ENCODE peak calls at places on chromosomes 16 and 17, in five cellular contexts. S is GM23248, C is PC-9, L is MM.1S, Y is hepatocyte. P is an unnamed sample.

GRCh38 chr17:58326609-58327341 is 1.8 kb downstream of the TSPOAP1 start:
- DNase-seq in S (no peak), C (no peak), L (no peak), Y (no peak), P (no peak)

GRCh38 chr16:71467810-71468209 is 5.8 kb upstream of the ZNF23 start:
- DNase-seq in S (peak), C (peak), L (peak), Y (peak), P (peak)

GRCh38 chr17:66200685-66201092 is 8.8 kb upstream of the CEP112 start:
- DNase-seq in S (peak), C (peak), L (peak), Y (peak), P (peak)

GRCh38 chr17:29178750-29179231 is 1.4 kb downstream of the MYO18A start:
- DNase-seq in S (no peak), C (no peak), L (no peak), Y (peak), P (no peak)

GRCh38 chr17:80486692-80487091 is 10.3 kb upstream of the NPTX1 start:
- DNase-seq in S (no peak), C (no peak), L (no peak), Y (no peak), P (no peak)

GRCh38 chr16:27689711-27690110 is 139.8 kb downstream of the KATNIP start:
- DNase-seq in S (peak), C (no peak), L (no peak), Y (no peak), P (no peak)

GRCh38 chr16:79071424-79071823 is 529.1 kb downstream of the MAF start:
- DNase-seq in S (no peak), C (no peak), L (no peak), Y (peak), P (no peak)

GRCh38 chr16:87369796-87370719 is 13.5 kb downstream of the FBXO31 start:
- DNase-seq in S (no peak), C (no peak), L (no peak), Y (no peak), P (no peak)

GRCh38 chr16:1870365-1871082 is 1.4 kb downstream of the MEIOB start:
- DNase-seq in S (peak), C (no peak), L (no peak), Y (peak), P (peak)

GRCh38 chr16:85644093-85644712 is 31.1 kb downstream of the GSE1 start:
- DNase-seq in S (no peak), C (no peak), L (no peak), Y (no peak), P (no peak)

GRCh38 chr17:64216030-64216384 is 47.1 kb downstream of the TEX2 start:
- DNase-seq in S (peak), C (no peak), L (no peak), Y (no peak), P (peak)

DNA sequence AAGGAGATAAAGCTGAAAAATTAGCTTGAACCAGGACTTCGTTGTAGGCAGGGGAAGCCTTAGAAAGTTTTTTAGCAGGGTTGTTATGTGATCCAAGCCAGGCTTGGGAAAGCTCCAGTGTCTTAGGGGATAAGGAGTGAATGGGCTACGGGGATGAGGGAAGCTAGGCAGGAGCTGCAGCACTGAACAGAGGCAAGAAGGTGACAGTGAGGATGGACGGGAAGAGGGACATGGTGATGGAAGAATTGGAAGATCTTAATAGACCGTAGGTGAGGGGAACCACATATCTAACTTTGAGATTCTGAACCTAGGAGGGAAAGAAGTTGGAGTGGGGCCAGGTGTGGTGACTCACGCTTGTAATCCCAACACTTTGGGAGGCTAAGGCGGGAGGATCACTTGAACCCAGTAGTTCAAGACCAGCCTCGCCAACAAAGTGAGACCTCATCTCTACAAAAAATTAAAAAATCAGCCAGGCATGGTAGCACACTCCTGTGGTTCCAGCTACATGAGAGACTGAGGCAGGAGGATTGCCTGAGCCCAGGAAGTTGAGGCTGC is 3.2 kb downstream of the RHBDL3 start:
- DNase-seq in S (no peak), C (no peak), L (no peak), Y (no peak), P (no peak)
- TF ChIP-seq EZH2 in S (no peak), C (no peak), L (no peak), Y (no peak), P (no peak)

DNA sequence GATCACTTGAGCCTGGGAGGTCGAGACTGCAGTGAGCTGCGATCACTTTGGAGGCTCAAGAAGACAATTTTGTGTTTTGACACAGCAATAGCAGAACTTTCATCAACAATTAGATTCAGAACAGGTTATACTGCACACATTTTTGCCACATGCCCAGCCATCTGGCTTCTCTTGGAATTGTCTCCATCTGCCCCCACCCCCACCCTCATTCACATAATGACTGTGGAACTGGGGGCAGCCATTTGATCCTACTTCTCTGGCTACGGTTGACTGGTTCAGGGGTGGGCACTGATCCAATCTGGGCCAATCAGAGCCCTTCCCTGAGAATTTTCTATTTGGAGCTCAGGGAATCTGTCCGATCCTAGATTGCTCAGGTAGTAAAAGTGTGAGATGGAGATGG is 14.0 kb downstream of the TMEM92 start:
- DNase-seq in S (no peak), C (no peak), L (no peak), Y (no peak), P (no peak)
- H3K4me3 ChIP-seq in S (peak), C (peak), L (no peak), Y (no peak), P (no peak)

GRCh38 chr17:39607057-39607850 is 466 bp downstream of the NEUROD2 start:
- DNase-seq in S (no peak), C (no peak), L (no peak), Y (no peak), P (no peak)
- TF ChIP-seq EZH2 in S (peak), C (no peak), L (no peak), Y (peak), P (peak)

GRCh38 chr17:68987966-68988365 is 32.8 kb upstream of the ABCA8 start:
- DNase-seq in S (no peak), C (no peak), L (no peak), Y (no peak), P (peak)
- H3K4me3 ChIP-seq in S (no peak), C (no peak), L (no peak), Y (no peak), P (no peak)

P was measured in endothelial cell of umbilical vein.